ENCODE peak calls at places on chromosome 6, in seven cellular contexts. One of them, this sample, is unnamed.

GRCh38 chr6:88422831-88423230 is 256.7 kb upstream of the CNR1 start:
- DNase-seq in HuH-7: no peak
- DNase-seq in H54: no peak
- DNase-seq in AG08396: no peak
- DNase-seq in iris pigment epithelial cell: peak
- DNase-seq in NCI-H2081: no peak
- DNase-seq in cardiac muscle cell: no peak
- DNase-seq in this sample: no peak

GRCh38 chr6:92690997-92691599 is 728.3 kb downstream of the EPHA7 start:
- DNase-seq in HuH-7: no peak
- DNase-seq in H54: no peak
- DNase-seq in AG08396: no peak
- DNase-seq in iris pigment epithelial cell: peak
- DNase-seq in NCI-H2081: no peak
- DNase-seq in cardiac muscle cell: no peak
- DNase-seq in this sample: no peak

GRCh38 chr6:158321960-158322359 is 9.7 kb downstream of the TULP4 start:
- DNase-seq in HuH-7: no peak
- DNase-seq in H54: no peak
- DNase-seq in AG08396: peak
- DNase-seq in iris pigment epithelial cell: peak
- DNase-seq in NCI-H2081: no peak
- DNase-seq in cardiac muscle cell: peak
- DNase-seq in this sample: no peak

GRCh38 chr6:81511423-81511822 is 241.1 kb downstream of the TENT5A start:
- DNase-seq in HuH-7: no peak
- DNase-seq in H54: no peak
- DNase-seq in AG08396: no peak
- DNase-seq in iris pigment epithelial cell: no peak
- DNase-seq in NCI-H2081: no peak
- DNase-seq in cardiac muscle cell: no peak
- DNase-seq in this sample: no peak

GRCh38 chr6:127939442-127940066 is 38.7 kb upstream of the THEMIS start:
- DNase-seq in HuH-7: no peak
- DNase-seq in H54: no peak
- DNase-seq in AG08396: no peak
- DNase-seq in iris pigment epithelial cell: peak
- DNase-seq in NCI-H2081: no peak
- DNase-seq in cardiac muscle cell: peak
- DNase-seq in this sample: no peak

GRCh38 chr6:122903266-122903915 is 92.6 kb upstream of the CLVS2 start:
- DNase-seq in HuH-7: no peak
- DNase-seq in H54: no peak
- DNase-seq in AG08396: no peak
- DNase-seq in iris pigment epithelial cell: no peak
- DNase-seq in NCI-H2081: no peak
- DNase-seq in cardiac muscle cell: no peak
- DNase-seq in this sample: no peak

GRCh38 chr6:119195848-119196247 is 117.4 kb upstream of the FAM184A start:
- DNase-seq in HuH-7: no peak
- DNase-seq in H54: no peak
- DNase-seq in AG08396: no peak
- DNase-seq in iris pigment epithelial cell: no peak
- DNase-seq in NCI-H2081: no peak
- DNase-seq in cardiac muscle cell: no peak
- DNase-seq in this sample: no peak

GRCh38 chr6:5665173-5665572 is 341.6 kb downstream of the NRN1 start:
- DNase-seq in HuH-7: no peak
- DNase-seq in H54: no peak
- DNase-seq in AG08396: no peak
- DNase-seq in iris pigment epithelial cell: no peak
- DNase-seq in NCI-H2081: no peak
- DNase-seq in cardiac muscle cell: no peak
- DNase-seq in this sample: no peak

GRCh38 chr6:170128346-170128745 is 162.5 kb downstream of the DLL1 start:
- DNase-seq in HuH-7: no peak
- DNase-seq in H54: no peak
- DNase-seq in AG08396: no peak
- DNase-seq in iris pigment epithelial cell: no peak
- DNase-seq in NCI-H2081: no peak
- DNase-seq in cardiac muscle cell: no peak
- DNase-seq in this sample: no peak

This sample was measured in GM12891.